ENCODE peak calls at places on chromosomes 4 and X, in four cellular contexts. U, R, J and X are unnamed samples.

GRCh38 chr4:89992744-89993143 is 98.1 kb downstream of the MMRN1 start:
- DNase-seq in U (no peak), R (no peak), J (no peak), X (no peak)

GRCh38 chr4:189200346-189200745 is 740.3 kb upstream of the FRG1 start:
- DNase-seq in U (no peak), R (no peak), J (no peak), X (no peak)

GRCh38 chr4:133865606-133866327 is 335.8 kb downstream of the PABPC4L start:
- DNase-seq in U (no peak), R (peak), J (peak), X (peak)

GRCh38 chrX:52271212-52271611 is 86.5 kb downstream of the MAGED4 start:
- DNase-seq in U (no peak), R (no peak), J (no peak), X (no peak)

GRCh38 chr4:155578726-155579385 is 87.8 kb upstream of the GUCY1A1 start:
- DNase-seq in U (no peak), R (peak), J (no peak), X (no peak)

GRCh38 chrX:149383852-149384251 is 121.3 kb downstream of the IDS start:
- DNase-seq in U (no peak), R (no peak), J (no peak), X (no peak)

GRCh38 chr4:82360298-82361177 is 13.3 kb downstream of the HNRNPD start:
- DNase-seq in U (no peak), R (peak), J (peak), X (peak)

GRCh38 chr4:22515888-22516541 is at the start of gene ADGRA3:
- DNase-seq in U (peak), R (peak), J (peak), X (peak)

GRCh38 chrX:149497626-149498025 is 7.5 kb downstream of the IDS start:
- DNase-seq in U (no peak), R (peak), J (peak), X (peak)

GRCh38 chr4:8894424-8894816 is 22.8 kb upstream of the HMX1 start:
- DNase-seq in U (no peak), R (no peak), J (no peak), X (no peak)

GRCh38 chrX:40380649-40381488 is 199.9 kb upstream of the ATP6AP2 start:
- DNase-seq in U (no peak), R (no peak), J (no peak), X (no peak)

GRCh38 chr4:101191302-101192098 is 155.8 kb downstream of the PPP3CA start:
- DNase-seq in U (peak), R (peak), J (peak), X (peak)

GRCh38 chrX:139077303-139078131 is 366.0 kb upstream of the FGF13 start:
- DNase-seq in U (no peak), R (peak), J (no peak), X (peak)

GRCh38 chrX:154317391-154318000 is 21.9 kb downstream of the TKTL1 start:
- DNase-seq in U (no peak), R (no peak), J (peak), X (no peak)
- TF ChIP-seq CTCF in U (peak), R (peak), J (peak), X (peak)

DNA sequence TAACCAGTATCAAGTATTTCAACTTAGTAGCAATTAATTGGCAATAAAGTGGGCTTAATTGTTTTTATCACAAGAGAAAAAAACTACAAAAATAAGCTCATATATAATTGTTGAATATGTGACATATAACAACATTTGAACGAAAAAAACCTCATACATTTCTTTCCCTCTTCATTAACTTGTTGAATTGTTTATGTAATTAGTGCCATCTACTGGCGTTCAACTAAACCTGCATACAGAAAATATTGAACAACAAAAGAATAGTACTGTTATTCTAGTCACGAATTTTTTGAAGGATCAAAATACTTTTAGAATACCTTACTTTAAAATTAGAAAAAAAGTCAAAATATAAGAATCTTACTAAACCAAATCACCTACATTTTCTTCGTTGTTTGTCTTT is 586.5 kb upstream of the FTHL17 start:
- DNase-seq in U (no peak), R (peak), J (peak), X (peak)
- TF ChIP-seq CTCF in U (peak), R (peak), J (peak), X (peak)

DNA sequence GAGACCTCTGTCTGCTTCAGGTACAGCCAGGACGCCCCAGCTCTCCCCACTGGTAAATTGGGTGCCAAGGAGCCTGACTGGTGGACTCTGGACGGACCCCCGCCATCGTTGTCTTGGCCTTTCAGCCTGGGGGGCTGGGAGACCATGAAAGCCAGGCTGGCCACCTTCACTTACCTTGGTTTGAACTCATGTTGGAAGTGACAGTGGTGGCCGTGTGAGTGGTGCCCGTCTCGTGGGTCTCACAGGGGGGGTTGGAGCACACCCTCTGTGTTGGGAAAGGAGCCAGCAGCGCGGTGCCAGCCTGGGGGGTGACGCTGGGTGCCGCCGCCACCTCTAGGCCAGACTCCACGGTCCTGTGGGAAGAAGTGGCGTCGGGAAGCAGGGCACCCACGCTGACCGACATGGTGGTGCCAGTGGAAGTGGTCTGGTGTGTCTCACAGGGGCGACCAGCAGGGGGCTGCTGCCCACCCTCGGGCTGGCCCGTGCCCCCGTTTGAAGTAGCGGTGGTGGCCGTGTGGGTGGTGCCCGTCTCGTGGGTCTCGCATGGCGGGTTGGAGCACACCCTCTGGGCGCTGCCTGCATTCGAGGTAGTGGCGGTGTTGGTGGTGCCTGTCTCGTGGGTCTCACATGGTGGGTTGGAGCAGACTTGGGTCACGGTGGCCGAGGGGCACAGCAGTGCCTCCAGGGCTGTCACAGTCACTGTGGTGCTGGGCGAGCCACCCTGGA is 9.6 kb upstream of the RENBP start:
- DNase-seq in U (no peak), R (no peak), J (no peak), X (no peak)
- TF ChIP-seq CTCF in U (no peak), R (no peak), J (no peak), X (no peak)

DNA sequence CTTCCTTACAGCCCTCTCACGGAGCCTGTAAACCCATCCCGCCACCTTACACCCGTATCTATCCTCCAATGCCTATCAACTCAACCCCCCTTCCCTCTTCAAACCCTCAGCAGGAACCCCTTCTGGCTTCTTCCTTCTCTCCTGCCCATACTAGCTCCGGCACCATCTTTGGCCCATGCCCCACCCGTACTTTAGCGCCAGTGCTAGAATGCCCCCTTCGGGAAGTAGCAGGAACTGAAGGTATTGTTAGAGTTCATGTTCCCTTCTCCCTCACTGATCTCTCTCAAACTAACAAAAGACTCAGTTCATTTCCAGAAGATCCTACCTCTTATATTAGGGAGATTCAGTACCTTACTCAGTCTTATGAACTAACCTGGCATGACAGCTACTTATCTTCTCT is 2.7 kb upstream of the UGT2B15 start:
- DNase-seq in U (no peak), R (no peak), J (no peak), X (no peak)
- TF ChIP-seq CTCF in U (no peak), R (no peak), J (no peak), X (no peak)

GRCh38 chr4:169593050-169593449 is 19.3 kb downstream of the NEK1 start:
- DNase-seq in U (no peak), R (no peak), J (no peak), X (no peak)
- TF ChIP-seq CTCF in U (no peak), R (no peak), J (no peak), X (no peak)

GRCh38 chrX:150546711-150547153 is 21.7 kb upstream of the MTM1 start:
- DNase-seq in U (no peak), R (no peak), J (no peak), X (no peak)

GRCh38 chrX:150544835-150545790 is 23.3 kb upstream of the MTM1 start:
- DNase-seq in U (no peak), R (no peak), J (no peak), X (no peak)

GRCh38 chrX:150543230-150544155 is 24.9 kb upstream of the MTM1 start:
- DNase-seq in U (no peak), R (no peak), J (no peak), X (no peak)

GRCh38 chrX:150542846-150543229 is 25.6 kb upstream of the MTM1 start:
- DNase-seq in U (no peak), R (no peak), J (no peak), X (no peak)

GRCh38 chrX:150544222-150544787 is 24.1 kb upstream of the MTM1 start:
- DNase-seq in U (no peak), R (no peak), J (no peak), X (peak)
- TF ChIP-seq CTCF in U (no peak), R (no peak), J (no peak), X (peak)

GRCh38 chrX:51053741-51054140 is 143.2 kb downstream of the BMP15 start:
- DNase-seq in U (no peak), R (no peak), J (no peak), X (no peak)

GRCh38 chrX:51047950-51048349 is 137.4 kb downstream of the BMP15 start:
- DNase-seq in U (no peak), R (no peak), J (no peak), X (no peak)
- TF ChIP-seq CTCF in U (no peak), R (no peak), J (no peak), X (no peak)